ENCODE peak calls at places on chromosomes 16 and 17, in four cellular contexts. N, A, M and S are unnamed samples.

GRCh38 chr17:79053251-79053925 is 21.2 kb upstream of the ENGASE start:
- DNase-seq in N (no peak), A (no peak), M (no peak), S (no peak)

GRCh38 chr16:968620-969019 is 2.2 kb downstream of the LMF1 start:
- DNase-seq in N (no peak), A (peak; percentile 89), M (peak; percentile 62), S (no peak)

GRCh38 chr16:29680180-29680598 is 1.2 kb downstream of the QPRT start:
- DNase-seq in N (peak; percentile 75), A (no peak), M (peak; percentile 61), S (peak; percentile 75)

GRCh38 chr16:11682655-11683096 is 14.4 kb downstream of the SNN start:
- DNase-seq in N (no peak), A (no peak), M (no peak), S (no peak)

GRCh38 chr16:74143171-74143570 is 153.4 kb upstream of the PSMD7 start:
- DNase-seq in N (no peak), A (no peak), M (no peak), S (no peak)

GRCh38 chr16:68389006-68389405 is 59.3 kb downstream of the SMPD3 start:
- DNase-seq in N (no peak), A (no peak), M (no peak), S (no peak)

GRCh38 chr16:88378836-88379693 is 3.7 kb upstream of the ZNF469 start:
- DNase-seq in N (no peak), A (no peak), M (no peak), S (no peak)

GRCh38 chr16:3606441-3606840 is 5.0 kb downstream of the SLX4 start:
- DNase-seq in N (no peak), A (no peak), M (no peak), S (no peak)

GRCh38 chr16:26214694-26215093 is 522.9 kb downstream of the HS3ST4 start:
- DNase-seq in N (no peak), A (no peak), M (no peak), S (no peak)

GRCh38 chr17:77124192-77124908 is 16.4 kb upstream of the SEC14L1 start:
- DNase-seq in N (no peak), A (no peak), M (no peak), S (no peak)

GRCh38 chr17:33090806-33091205 is 99.2 kb downstream of the SPACA3 start:
- DNase-seq in N (no peak), A (no peak), M (no peak), S (no peak)

GRCh38 chr16:2964416-2965223 is 545 bp downstream of the KREMEN2 start:
- DNase-seq in N (peak; percentile 68), A (peak; percentile 96), M (peak; percentile 99), S (peak; percentile 74)

GRCh38 chr17:16962804-16963203 is 9.1 kb downstream of the TNFRSF13B start:
- DNase-seq in N (no peak), A (no peak), M (peak; percentile 57), S (no peak)

GRCh38 chr17:1289695-1290094 is 10.2 kb downstream of the TRARG1 start:
- DNase-seq in N (no peak), A (no peak), M (no peak), S (no peak)

GRCh38 chr16:87453326-87453725 is 39.5 kb downstream of the ZCCHC14 start:
- DNase-seq in N (no peak), A (no peak), M (no peak), S (no peak)

GRCh38 chr17:7579001-7579838 is at the start of gene CD68:
- DNase-seq in N (peak; percentile 80), A (no peak), M (peak; percentile 90), S (peak; percentile 93)

GRCh38 chr17:74750327-74751069 is 2.1 kb downstream of the NHERF1 start:
- DNase-seq in N (peak; percentile 64), A (no peak), M (no peak), S (peak; percentile 93)

GRCh38 chr17:13384626-13385025 is 217.1 kb downstream of the HS3ST3A1 start:
- DNase-seq in N (no peak), A (no peak), M (no peak), S (peak; percentile 22)

DNA sequence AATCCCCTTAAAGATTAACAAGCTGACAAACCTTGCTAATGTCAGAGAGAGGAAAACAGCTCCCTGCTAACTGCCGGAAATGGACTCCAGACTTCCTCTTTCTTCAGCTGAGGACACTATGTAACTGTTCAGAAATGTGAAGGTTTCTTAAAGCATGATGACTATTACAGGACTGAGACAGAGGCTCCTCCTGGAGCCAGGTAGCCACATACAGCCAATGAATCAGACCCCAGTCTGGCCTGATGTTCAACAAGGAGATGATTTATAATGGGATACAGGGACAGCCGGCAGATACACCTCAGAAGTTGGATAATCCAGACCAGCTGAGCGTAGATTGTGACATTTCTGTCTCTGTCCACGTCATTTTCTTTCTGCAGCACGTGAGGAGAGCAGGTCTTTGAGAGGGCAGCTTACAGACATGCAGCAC is 216.2 kb downstream of the HS3ST3A1 start:
- DNase-seq in N (no peak), A (no peak), M (no peak), S (no peak)
- H3K9ac ChIP-seq in N (no peak overlapping the region), A (no peak overlapping the region), M (no peak overlapping the region), S (no peak overlapping the region)

GRCh38 chr17:58375811-58376210 is 23.8 kb upstream of the SUPT4H1 start:
- DNase-seq in N (peak; percentile 52), A (no peak), M (peak; percentile 71), S (no peak)
- H3K9ac ChIP-seq in N (peak overlapping the region; percentile 72), A (no peak overlapping the region), M (no peak overlapping the region), S (peak overlapping the region; percentile 2)

DNA sequence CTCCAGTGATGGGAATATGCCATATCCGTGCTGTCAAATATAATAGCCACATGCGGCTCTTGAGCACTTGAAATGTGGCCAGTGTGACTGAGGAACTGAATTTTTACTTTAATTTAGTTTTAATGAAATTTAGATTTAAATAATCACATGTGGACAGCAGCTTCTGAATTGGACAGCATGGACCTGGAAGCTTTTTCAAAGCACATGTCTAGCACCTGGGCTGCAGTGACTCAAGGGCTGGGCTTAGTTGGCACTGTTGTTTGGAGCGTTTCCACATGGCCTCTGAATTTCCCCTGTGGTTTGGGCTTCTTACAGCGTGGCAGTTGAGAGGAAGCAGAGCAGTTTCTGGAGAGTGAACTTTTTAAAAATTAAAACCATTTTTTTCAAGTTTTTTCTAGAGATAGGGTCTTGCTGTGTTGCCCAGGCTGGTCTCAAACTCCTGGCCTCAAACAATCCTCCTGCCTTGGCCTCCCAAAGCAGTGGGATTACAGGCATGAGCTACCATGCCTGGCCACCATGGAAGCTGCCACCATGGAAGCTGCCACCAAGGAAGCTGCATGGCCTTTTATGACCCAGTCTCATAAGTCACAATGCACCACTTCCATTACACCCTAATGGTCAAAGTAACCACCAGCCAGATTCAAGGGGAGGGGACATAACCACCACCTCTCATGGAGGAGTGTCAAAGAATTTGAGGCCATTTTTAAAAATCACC is 6.7 kb upstream of the TOB1 start:
- DNase-seq in N (no peak), A (no peak), M (peak; percentile 34), S (no peak)
- H3K9ac ChIP-seq in N (no peak overlapping the region), A (no peak overlapping the region), M (no peak overlapping the region), S (no peak overlapping the region)

DNA sequence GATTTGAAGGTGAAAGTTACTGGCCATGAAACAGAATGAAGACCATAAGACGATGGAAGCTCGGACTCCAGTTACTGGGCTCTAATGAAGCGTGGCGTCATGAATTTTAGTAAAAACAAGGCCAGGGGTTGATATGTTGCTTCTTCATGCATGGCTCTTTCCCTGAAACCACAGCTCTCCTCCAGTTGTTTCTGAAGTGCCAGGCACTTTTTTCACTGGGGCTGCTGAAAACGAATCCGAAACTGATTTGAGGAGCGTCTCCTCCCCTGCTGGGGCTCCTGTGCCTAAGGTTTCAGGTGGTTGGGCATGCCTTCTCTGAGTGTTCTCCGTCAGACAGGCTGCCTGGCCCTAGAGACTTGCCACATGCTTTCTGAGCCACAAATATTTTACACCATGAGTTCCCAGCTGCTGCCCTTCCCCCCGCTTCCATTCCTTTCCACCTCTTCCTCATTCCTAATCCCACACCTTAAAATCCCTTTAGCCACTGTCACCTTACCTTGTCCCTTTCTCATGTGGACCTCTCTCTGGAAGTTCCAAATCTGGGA is 3.7 kb upstream of the MYL4 start:
- DNase-seq in N (peak; percentile 50), A (no peak), M (peak; percentile 80), S (no peak)
- H3K9ac ChIP-seq in N (peak overlapping the region; percentile 49), A (no peak overlapping the region), M (no peak overlapping the region), S (no peak overlapping the region)

DNA sequence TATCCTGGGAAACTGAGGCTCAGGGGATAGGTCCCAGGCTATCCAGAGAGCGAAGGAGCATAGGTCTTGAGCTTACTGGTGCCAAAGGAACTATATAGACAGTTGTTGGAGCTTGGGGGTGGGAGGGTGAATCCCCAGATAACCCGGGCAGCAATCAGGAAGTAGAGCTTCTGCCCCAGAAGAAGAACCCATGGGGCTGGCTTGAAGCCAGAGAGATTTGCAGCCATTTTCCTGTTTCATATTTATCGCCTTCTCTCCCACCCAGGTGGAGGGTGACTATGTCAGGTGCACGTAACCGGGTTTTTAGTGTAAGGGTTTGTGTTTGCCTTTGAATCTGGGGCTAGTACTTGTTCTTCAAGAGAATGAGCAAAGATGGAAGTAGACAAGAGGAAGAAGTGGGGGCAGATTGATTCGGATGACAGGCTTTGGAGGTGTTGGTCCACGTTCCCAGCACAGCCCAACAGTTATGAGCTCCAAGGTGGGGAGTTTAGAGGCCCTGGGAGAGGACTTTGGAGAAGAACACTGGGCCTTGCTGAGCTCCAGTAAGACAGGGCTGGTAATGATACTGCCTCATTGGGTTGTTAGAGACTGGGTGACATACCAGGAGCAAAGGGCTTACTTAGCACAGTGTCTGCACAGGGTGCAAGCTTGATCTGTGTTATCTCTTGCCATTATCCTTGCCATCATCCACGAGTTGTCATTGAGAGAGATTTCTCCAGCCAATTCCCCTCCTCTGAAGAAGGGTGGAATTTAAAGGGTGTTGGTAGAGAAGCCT is 145.6 kb downstream of the CCDC182 start:
- DNase-seq in N (no peak), A (no peak), M (no peak), S (no peak)
- H3K9ac ChIP-seq in N (no peak overlapping the region), A (no peak overlapping the region), M (no peak overlapping the region), S (no peak overlapping the region)

GRCh38 chr16:89601906-89602272 is 11.6 kb upstream of the DPEP1 start:
- DNase-seq in N (no peak), A (no peak), M (no peak), S (no peak)

GRCh38 chr16:89599902-89600301 is 13.5 kb upstream of the DPEP1 start:
- DNase-seq in N (no peak), A (no peak), M (no peak), S (no peak)

GRCh38 chr16:89600956-89601355 is 12.5 kb upstream of the DPEP1 start:
- DNase-seq in N (no peak), A (no peak), M (no peak), S (no peak)

GRCh38 chr16:89599451-89599858 is 14.0 kb upstream of the DPEP1 start:
- DNase-seq in N (peak; percentile 53), A (peak; percentile 66), M (peak; percentile 95), S (peak; percentile 69)

DNA sequence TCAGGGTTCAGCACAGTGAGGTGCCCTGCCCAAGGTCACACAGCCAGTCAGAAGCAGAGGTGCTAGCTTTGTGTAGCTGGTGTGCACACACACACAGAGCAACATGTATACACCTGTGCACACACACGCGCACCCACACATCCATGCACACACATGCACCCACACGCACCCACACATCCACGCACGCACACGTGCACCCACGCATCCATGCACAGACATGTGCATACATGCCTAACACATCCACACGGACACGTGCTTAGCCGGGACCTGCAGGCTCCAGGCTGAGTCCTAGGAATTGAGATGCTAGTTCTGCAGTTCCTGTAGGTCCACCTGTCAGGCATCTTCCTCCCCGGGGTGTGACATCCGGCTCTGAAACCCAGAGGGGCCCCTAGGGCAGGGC is 13.0 kb upstream of the DPEP1 start:
- DNase-seq in N (no peak), A (no peak), M (no peak), S (no peak)
- H3K9ac ChIP-seq in N (no peak overlapping the region), A (no peak overlapping the region), M (no peak overlapping the region), S (no peak overlapping the region)

GRCh38 chr16:55370762-55371482 is 46.9 kb downstream of the IRX6 start:
- DNase-seq in N (peak; percentile 22), A (peak; percentile 93), M (peak; percentile 90), S (peak; percentile 7)
- H3K9ac ChIP-seq in N (no peak overlapping the region), A (no peak overlapping the region), M (no peak overlapping the region), S (no peak overlapping the region)